ENCODE peak calls at places on chromosome 4, in ten cellular contexts. One of them, this sample, is unnamed.

GRCh38 chr4:8917868-8918783 is 46.5 kb upstream of the HMX1 start:
- DNase-seq in Right ventricle myocardium superior: peak; percentile 70
- DNase-seq in retina: peak; percentile 91
- DNase-seq in AG08396: peak; percentile 79
- DNase-seq in Panc1: peak; percentile 46
- DNase-seq in NCI-H510A: no peak
- DNase-seq in activated naive CD4-positive, alpha-beta T cell: peak; percentile 36
- DNase-seq in epithelial cell of prostate: no peak
- DNase-seq in NCI-H748 treated with DMSO at 0.1 percent for 48 hours: no peak
- DNase-seq in NCI-H187 treated with DMSO at 0.1 percent for 48 hours: no peak
- DNase-seq in this sample: no peak

GRCh38 chr4:3193531-3194203 is 55.3 kb upstream of the MSANTD1 start:
- DNase-seq in Panc1: no peak
- DNase-seq in NCI-H187 treated with DMSO at 0.1 percent for 48 hours: no peak
- DNase-seq in epithelial cell of prostate: no peak
- DNase-seq in Right ventricle myocardium superior: no peak
- DNase-seq in NCI-H748 treated with DMSO at 0.1 percent for 48 hours: no peak
- DNase-seq in retina: no peak
- DNase-seq in AG08396: no peak
- DNase-seq in activated naive CD4-positive, alpha-beta T cell: no peak
- DNase-seq in NCI-H510A: no peak
- DNase-seq in this sample: no peak

GRCh38 chr4:47907247-47907646 is 7.1 kb downstream of the NFXL1 start:
- DNase-seq in retina: no peak
- DNase-seq in AG08396: no peak
- DNase-seq in NCI-H510A: no peak
- DNase-seq in Panc1: no peak
- DNase-seq in activated naive CD4-positive, alpha-beta T cell: no peak
- DNase-seq in Right ventricle myocardium superior: no peak
- DNase-seq in NCI-H187 treated with DMSO at 0.1 percent for 48 hours: no peak
- DNase-seq in epithelial cell of prostate: no peak
- DNase-seq in NCI-H748 treated with DMSO at 0.1 percent for 48 hours: no peak
- DNase-seq in this sample: no peak

GRCh38 chr4:108861339-108861738 is 98.5 kb upstream of the ETNPPL start:
- DNase-seq in NCI-H748 treated with DMSO at 0.1 percent for 48 hours: no peak
- DNase-seq in AG08396: no peak
- DNase-seq in activated naive CD4-positive, alpha-beta T cell: no peak
- DNase-seq in NCI-H510A: no peak
- DNase-seq in NCI-H187 treated with DMSO at 0.1 percent for 48 hours: no peak
- DNase-seq in Panc1: no peak
- DNase-seq in retina: no peak
- DNase-seq in epithelial cell of prostate: no peak
- DNase-seq in Right ventricle myocardium superior: peak; percentile 41
- DNase-seq in this sample: no peak

GRCh38 chr4:52752921-52753320 is 1.7 kb upstream of the ERVMER34-1 start:
- DNase-seq in epithelial cell of prostate: no peak
- DNase-seq in AG08396: peak; percentile 9
- DNase-seq in retina: no peak
- DNase-seq in Panc1: no peak
- DNase-seq in activated naive CD4-positive, alpha-beta T cell: no peak
- DNase-seq in Right ventricle myocardium superior: no peak
- DNase-seq in NCI-H510A: no peak
- DNase-seq in NCI-H748 treated with DMSO at 0.1 percent for 48 hours: no peak
- DNase-seq in NCI-H187 treated with DMSO at 0.1 percent for 48 hours: no peak
- DNase-seq in this sample: no peak

GRCh38 chr4:18020145-18020670 is 1.3 kb downstream of the LCORL start:
- DNase-seq in epithelial cell of prostate: no peak
- DNase-seq in activated naive CD4-positive, alpha-beta T cell: no peak
- DNase-seq in NCI-H748 treated with DMSO at 0.1 percent for 48 hours: no peak
- DNase-seq in AG08396: peak; percentile 14
- DNase-seq in Right ventricle myocardium superior: no peak
- DNase-seq in retina: no peak
- DNase-seq in NCI-H510A: no peak
- DNase-seq in Panc1: no peak
- DNase-seq in NCI-H187 treated with DMSO at 0.1 percent for 48 hours: no peak
- DNase-seq in this sample: no peak

GRCh38 chr4:898869-899555 is 33.1 kb downstream of the GAK start:
- DNase-seq in NCI-H748 treated with DMSO at 0.1 percent for 48 hours: no peak
- DNase-seq in AG08396: no peak
- DNase-seq in Right ventricle myocardium superior: peak; percentile 65
- DNase-seq in Panc1: no peak
- DNase-seq in activated naive CD4-positive, alpha-beta T cell: no peak
- DNase-seq in retina: no peak
- DNase-seq in NCI-H187 treated with DMSO at 0.1 percent for 48 hours: no peak
- DNase-seq in NCI-H510A: no peak
- DNase-seq in epithelial cell of prostate: no peak
- DNase-seq in this sample: no peak

GRCh38 chr4:153008578-153009199 is 72.6 kb downstream of the FHDC1 start:
- DNase-seq in Panc1: no peak
- DNase-seq in NCI-H748 treated with DMSO at 0.1 percent for 48 hours: no peak
- DNase-seq in activated naive CD4-positive, alpha-beta T cell: no peak
- DNase-seq in NCI-H510A: no peak
- DNase-seq in AG08396: no peak
- DNase-seq in epithelial cell of prostate: no peak
- DNase-seq in NCI-H187 treated with DMSO at 0.1 percent for 48 hours: no peak
- DNase-seq in retina: no peak
- DNase-seq in Right ventricle myocardium superior: no peak
- DNase-seq in this sample: no peak

GRCh38 chr4:69754926-69755580 is 5.4 kb downstream of the SULT1B1 start:
- DNase-seq in AG08396: no peak
- DNase-seq in NCI-H748 treated with DMSO at 0.1 percent for 48 hours: no peak
- DNase-seq in epithelial cell of prostate: no peak
- DNase-seq in Panc1: no peak
- DNase-seq in activated naive CD4-positive, alpha-beta T cell: no peak
- DNase-seq in NCI-H510A: no peak
- DNase-seq in retina: no peak
- DNase-seq in NCI-H187 treated with DMSO at 0.1 percent for 48 hours: no peak
- DNase-seq in Right ventricle myocardium superior: no peak
- DNase-seq in this sample: no peak

GRCh38 chr4:675036-675804 is 878 bp downstream of the MYL5 start:
- DNase-seq in AG08396: no peak
- DNase-seq in NCI-H748 treated with DMSO at 0.1 percent for 48 hours: no peak
- DNase-seq in Right ventricle myocardium superior: peak; percentile 52
- DNase-seq in NCI-H187 treated with DMSO at 0.1 percent for 48 hours: no peak
- DNase-seq in retina: no peak
- DNase-seq in NCI-H510A: no peak
- DNase-seq in Panc1: no peak
- DNase-seq in epithelial cell of prostate: no peak
- DNase-seq in activated naive CD4-positive, alpha-beta T cell: no peak
- DNase-seq in this sample: no peak

GRCh38 chr4:1213336-1213995 is 35.5 kb downstream of the CTBP1 start:
- DNase-seq in Panc1: no peak
- DNase-seq in NCI-H748 treated with DMSO at 0.1 percent for 48 hours: no peak
- DNase-seq in NCI-H187 treated with DMSO at 0.1 percent for 48 hours: no peak
- DNase-seq in NCI-H510A: no peak
- DNase-seq in retina: no peak
- DNase-seq in epithelial cell of prostate: no peak
- DNase-seq in Right ventricle myocardium superior: no peak
- DNase-seq in AG08396: no peak
- DNase-seq in activated naive CD4-positive, alpha-beta T cell: no peak
- DNase-seq in this sample: no peak

GRCh38 chr4:70996014-70996353 is 2.5 kb downstream of the DCK start:
- DNase-seq in Right ventricle myocardium superior: no peak
- DNase-seq in epithelial cell of prostate: no peak
- DNase-seq in retina: no peak
- DNase-seq in NCI-H187 treated with DMSO at 0.1 percent for 48 hours: no peak
- DNase-seq in NCI-H510A: no peak
- DNase-seq in AG08396: no peak
- DNase-seq in Panc1: no peak
- DNase-seq in activated naive CD4-positive, alpha-beta T cell: no peak
- DNase-seq in NCI-H748 treated with DMSO at 0.1 percent for 48 hours: no peak
- DNase-seq in this sample: no peak

This sample was measured in amniotic stem cell.